ENCODE peak calls at places on chromosomes 3 and 15, in seven cellular contexts. Z, G, I, C, T, N and L are unnamed samples.

GRCh38 chr3:54663558-54664114 is 264.2 kb downstream of the LRTM1 start:
- DNase-seq in C (no peak), G (no peak), N (no peak), T (no peak), I (no peak), Z (no peak), L (no peak)

GRCh38 chr15:66803182-66803729 is 101.2 kb downstream of the SMAD6 start:
- DNase-seq in T (peak), I (peak), Z (peak), C (peak), G (peak), N (peak), L (peak)

GRCh38 chr3:124597273-124597672 is 133.0 kb upstream of the UMPS start:
- DNase-seq in I (no peak), Z (no peak), C (no peak), N (no peak), T (no peak), G (no peak), L (no peak)

GRCh38 chr15:29115093-29115991 is 154.3 kb downstream of the NSMCE3 start:
- DNase-seq in T (peak), N (peak), I (no peak), Z (peak), C (peak), G (no peak), L (peak)

GRCh38 chr3:123843668-123844067 is 40.5 kb downstream of the MYLK start:
- DNase-seq in Z (peak), C (peak), T (peak), N (peak), G (no peak), I (no peak), L (peak)

GRCh38 chr3:175111036-175111435 is 251.9 kb downstream of the NAALADL2 start:
- DNase-seq in N (peak), G (no peak), Z (peak), T (peak), I (no peak), C (no peak), L (peak)

GRCh38 chr15:68909601-68910000 is 20.7 kb upstream of the SPESP1 start:
- DNase-seq in Z (no peak), G (no peak), N (no peak), I (no peak), T (no peak), C (no peak), L (no peak)

GRCh38 chr3:174775603-174776002 is 83.5 kb upstream of the NAALADL2 start:
- DNase-seq in T (peak), Z (no peak), C (no peak), N (peak), G (no peak), I (no peak), L (peak)

GRCh38 chr3:100205161-100205560 is 55.6 kb upstream of the TBC1D23 start:
- DNase-seq in I (no peak), C (no peak), N (no peak), T (no peak), G (no peak), Z (peak), L (no peak)

GRCh38 chr3:72924055-72924454 is 36.2 kb downstream of the GXYLT2 start:
- DNase-seq in T (no peak), G (no peak), Z (no peak), N (no peak), C (peak), I (no peak), L (peak)

GRCh38 chr3:39378092-39378491 is 5.1 kb upstream of the SLC25A38 start:
- DNase-seq in I (peak), G (no peak), N (peak), Z (peak), T (peak), C (peak), L (peak)

GRCh38 chr3:165614332-165614731 is 222.9 kb downstream of the BCHE start:
- DNase-seq in T (no peak), G (no peak), C (peak), I (no peak), N (no peak), Z (no peak), L (no peak)

GRCh38 chr3:54983266-54983910 is 55.5 kb upstream of the LRTM1 start:
- DNase-seq in Z (peak), T (no peak), C (no peak), G (no peak), N (no peak), I (no peak), L (no peak)

GRCh38 chr3:112979244-112979832 is 4.4 kb upstream of the CD200R1 start:
- DNase-seq in G (no peak), C (peak), I (no peak), Z (peak), N (peak), T (no peak), L (peak)

GRCh38 chr15:39833515-39833981 is 50.9 kb upstream of the FSIP1 start:
- DNase-seq in I (no peak), N (peak), G (no peak), C (no peak), Z (peak), T (no peak), L (peak)

GRCh38 chr3:15324335-15324734 is 8.1 kb downstream of the SH3BP5 start:
- DNase-seq in I (peak), C (no peak), T (peak), N (no peak), Z (peak), G (no peak), L (peak)

GRCh38 chr3:77147836-77148578 is 108.1 kb downstream of the ROBO2 start:
- DNase-seq in I (no peak), T (peak), N (peak), G (no peak), Z (peak), C (peak), L (no peak)

GRCh38 chr3:141863497-141863896 is 12.9 kb upstream of the ATP1B3 start:
- DNase-seq in Z (no peak), T (no peak), N (no peak), I (no peak), G (no peak), C (no peak), L (peak)

GRCh38 chr3:193673845-193674244 is 80.8 kb downstream of the OPA1 start:
- DNase-seq in N (no peak), T (no peak), I (no peak), C (no peak), Z (no peak), G (no peak), L (no peak)

GRCh38 chr15:69855172-69855562 is 242.6 kb downstream of the TLE3 start:
- DNase-seq in Z (no peak), T (no peak), I (no peak), N (no peak), C (no peak), G (no peak), L (no peak)

GRCh38 chr15:77851696-77852095 is 219.0 kb upstream of the LINGO1 start:
- DNase-seq in I (no peak), T (no peak), G (no peak), Z (no peak), C (no peak), N (no peak), L (no peak)

GRCh38 chr15:45023659-45024320 is 795 bp downstream of the SORD start:
- DNase-seq in T (peak), Z (peak), C (peak), I (no peak), G (no peak), N (peak), L (peak)

GRCh38 chr15:41396111-41396510 is 6.2 kb downstream of the NDUFAF1 start:
- DNase-seq in C (no peak), G (no peak), Z (no peak), T (no peak), I (no peak), N (no peak), L (no peak)

GRCh38 chr3:195147649-195148121 is 123.3 kb downstream of the XXYLT1 start:
- DNase-seq in G (peak), Z (peak), I (no peak), C (no peak), T (peak), N (peak), L (no peak)

GRCh38 chr3:16177962-16178627 is 3.6 kb downstream of the GALNT15 start:
- DNase-seq in N (peak), C (peak), I (peak), T (peak), Z (peak), G (peak), L (peak)

GRCh38 chr3:112199622-112200316 is 66.7 kb upstream of the GCSAM start:
- DNase-seq in I (no peak), Z (no peak), C (no peak), T (peak), N (peak), G (no peak), L (peak)

GRCh38 chr15:65954289-65954741 is 85.0 kb downstream of the RAB11A start:
- DNase-seq in N (peak), I (no peak), Z (peak), T (no peak), G (no peak), C (peak), L (peak)

GRCh38 chr15:47794266-47794914 is 77.1 kb downstream of the SEMA6D start:
- DNase-seq in I (peak), G (no peak), N (no peak), C (no peak), T (peak), Z (peak), L (no peak)

GRCh38 chr3:150218841-150219240 is 189.3 kb upstream of the TSC22D2 start:
- DNase-seq in N (no peak), T (no peak), Z (no peak), G (no peak), I (no peak), C (no peak), L (no peak)

GRCh38 chr15:64340355-64340754 is 15.6 kb downstream of the CSNK1G1 start:
- DNase-seq in Z (no peak), T (no peak), G (no peak), C (no peak), N (no peak), I (no peak), L (no peak)

GRCh38 chr3:64174328-64174727 is 50.9 kb downstream of the PRICKLE2 start:
- DNase-seq in C (no peak), G (no peak), I (no peak), T (no peak), Z (peak), N (no peak), L (no peak)

GRCh38 chr15:100383302-100384107 is 41.7 kb upstream of the ADAMTS17 start:
- DNase-seq in T (peak), I (peak), C (peak), G (no peak), Z (peak), N (peak), L (peak)

GRCh38 chr3:120773932-120774331 is 31.4 kb downstream of the GTF2E1 start:
- DNase-seq in T (peak), G (no peak), I (no peak), N (peak), C (no peak), Z (no peak), L (peak)

GRCh38 chr3:126752303-126753190 is 48.5 kb downstream of the CHCHD6 start:
- DNase-seq in N (peak), C (peak), Z (peak), I (peak), T (peak), G (peak), L (peak)

GRCh38 chr15:37109952-37110630 is 9.7 kb upstream of the MEIS2 start:
- DNase-seq in N (peak), C (peak), T (no peak), Z (no peak), I (peak), G (no peak), L (peak)

GRCh38 chr3:67706934-67707333 is 52.5 kb upstream of the SUCLG2 start:
- DNase-seq in I (no peak), T (peak), G (no peak), Z (no peak), C (no peak), N (peak), L (no peak)
- H3K4me3 ChIP-seq in I (no peak), T (no peak), G (no peak), Z (no peak), C (no peak), N (no peak), L (no peak)

GRCh38 chr3:88219138-88219792 is 69.5 kb downstream of the C3orf38 start:
- DNase-seq in Z (peak), I (peak), G (no peak), T (peak), C (peak), N (peak), L (peak)
- TF ChIP-seq CTCF in Z (peak), I (peak), G (peak), T (peak), C (peak), N (peak), L (peak)

GRCh38 chr3:40499952-40500351 is 5.9 kb upstream of the ZNF620 start:
- DNase-seq in T (no peak), Z (no peak), C (no peak), N (no peak), I (no peak), G (no peak), L (no peak)

GRCh38 chr3:40505599-40506462 is at the start of gene ZNF620:
- DNase-seq in I (peak), T (peak), Z (peak), N (peak), G (no peak), C (peak), L (peak)

DNA sequence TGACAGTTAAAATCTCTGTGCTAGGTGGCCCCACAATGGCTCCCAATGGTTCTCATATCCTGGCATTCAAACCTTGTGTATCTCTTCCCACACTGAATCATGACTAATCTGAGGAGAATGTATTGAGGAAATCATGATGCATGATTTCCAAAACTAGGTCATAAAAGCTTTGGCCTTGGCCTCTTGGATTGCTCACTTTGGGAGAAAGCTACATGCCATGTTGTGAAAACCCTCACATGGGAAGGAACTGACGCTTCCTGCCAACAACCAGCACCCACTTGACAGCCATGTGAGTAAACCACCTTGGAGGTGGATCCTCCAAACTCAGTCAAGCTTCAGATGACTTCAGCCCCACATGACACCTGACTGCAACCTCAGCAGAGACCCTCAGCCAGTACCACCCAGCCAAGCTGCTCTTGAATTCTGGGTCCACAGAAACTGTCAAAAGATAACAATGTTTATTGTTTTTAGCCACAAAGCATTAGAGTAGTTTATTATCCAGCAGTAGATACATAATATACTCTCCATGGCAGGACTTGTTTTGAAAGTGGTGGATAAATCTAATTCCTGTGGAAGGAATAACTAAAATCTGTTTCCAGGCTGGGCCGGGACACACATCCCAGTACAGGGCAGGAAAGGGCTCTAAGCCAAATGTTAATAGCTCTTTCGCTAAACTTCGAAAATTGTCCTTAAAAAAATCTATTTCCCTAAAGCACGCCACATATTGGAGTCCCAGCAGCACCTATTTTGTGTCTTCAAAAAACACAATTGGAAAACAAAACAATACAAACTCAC is 1.0 kb upstream of the ZNF620 start:
- DNase-seq in C (no peak), G (peak), T (peak), N (peak), Z (peak), I (peak), L (peak)
- H3K4me3 ChIP-seq in C (peak), G (no peak), T (no peak), N (no peak), Z (no peak), I (peak), L (no peak)

DNA sequence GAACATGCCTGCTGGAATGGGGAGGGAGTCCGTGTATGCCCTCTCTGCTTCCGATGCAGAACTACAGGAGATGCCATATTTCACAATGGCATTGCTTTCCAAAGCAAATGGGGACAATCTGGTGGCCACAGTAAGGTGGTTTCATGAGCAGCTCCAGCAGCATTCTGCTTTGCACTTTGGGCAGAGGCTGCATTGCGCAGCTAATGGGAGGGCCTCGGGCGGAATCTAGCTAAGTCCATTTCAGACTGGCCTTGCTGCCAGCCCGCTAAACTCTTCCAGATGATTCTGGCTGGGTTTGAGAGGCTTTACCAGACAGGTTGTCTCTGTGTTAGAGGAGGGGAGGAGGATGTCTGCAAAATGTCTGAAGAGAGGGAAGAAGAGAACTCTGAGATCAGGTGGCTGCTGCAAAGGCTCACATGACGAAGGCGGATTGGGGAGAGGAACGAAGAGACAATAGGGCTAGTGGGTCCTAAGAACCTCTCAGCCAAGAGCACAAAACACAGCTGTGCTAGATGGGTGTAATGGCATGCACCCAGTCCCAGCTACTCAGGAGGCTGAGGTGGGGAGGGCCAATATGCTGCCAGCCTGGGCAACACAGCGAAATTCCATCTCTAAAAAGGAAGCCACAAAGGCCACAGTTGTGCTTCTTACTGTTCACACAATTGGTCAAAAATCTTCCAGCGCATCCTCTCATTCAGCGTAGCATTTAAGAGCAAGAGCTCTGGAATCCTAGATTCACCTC is 63.7 kb downstream of the BDH1 start:
- DNase-seq in N (no peak), T (no peak), I (no peak), C (no peak), G (no peak), Z (peak), L (no peak)
- TF ChIP-seq CTCF in N (no peak), T (no peak), I (no peak), C (no peak), G (no peak), Z (no peak), L (no peak)

DNA sequence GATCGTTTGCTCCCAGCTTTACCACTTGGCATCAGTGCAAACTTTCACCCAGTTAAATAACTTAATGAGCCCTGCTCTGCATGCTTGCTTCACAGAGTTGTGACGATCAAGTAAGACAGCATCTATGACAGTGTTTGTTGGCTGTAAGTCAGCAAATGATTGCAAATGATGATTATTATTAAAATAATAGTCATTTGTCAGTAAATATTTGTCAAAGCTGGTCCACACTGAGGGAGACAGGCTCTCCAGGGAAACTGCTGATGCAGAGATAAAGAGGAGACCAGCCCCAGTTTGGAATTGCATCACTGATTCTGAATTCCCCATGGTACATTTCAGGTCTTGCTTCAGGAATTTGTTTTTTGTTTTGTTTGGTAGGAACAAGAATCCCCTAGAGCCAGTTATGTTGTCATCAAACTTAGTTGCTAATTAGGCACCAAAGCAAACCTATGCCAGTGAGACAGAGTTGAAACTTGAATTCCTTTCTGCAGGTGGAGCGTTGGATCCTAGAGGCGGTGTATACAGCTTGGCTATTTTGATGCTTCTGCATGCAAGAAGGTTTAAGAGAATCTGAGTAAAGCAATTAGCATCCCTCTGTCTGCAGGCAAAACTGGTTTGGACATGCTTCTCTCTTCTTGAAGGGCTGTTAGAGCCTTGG is 338.7 kb upstream of the TPRG1 start:
- DNase-seq in N (no peak), I (no peak), T (no peak), C (peak), Z (peak), G (no peak), L (peak)
- H3K4me3 ChIP-seq in N (no peak), I (no peak), T (no peak), C (no peak), Z (no peak), G (no peak), L (no peak)

GRCh38 chr3:171838218-171838720 is 4.9 kb upstream of the TMEM212 start:
- DNase-seq in N (peak), G (no peak), I (no peak), Z (peak), C (peak), T (peak), L (peak)
- TF ChIP-seq CTCF in N (peak), G (no peak), I (no peak), Z (peak), C (no peak), T (peak), L (peak)

DNA sequence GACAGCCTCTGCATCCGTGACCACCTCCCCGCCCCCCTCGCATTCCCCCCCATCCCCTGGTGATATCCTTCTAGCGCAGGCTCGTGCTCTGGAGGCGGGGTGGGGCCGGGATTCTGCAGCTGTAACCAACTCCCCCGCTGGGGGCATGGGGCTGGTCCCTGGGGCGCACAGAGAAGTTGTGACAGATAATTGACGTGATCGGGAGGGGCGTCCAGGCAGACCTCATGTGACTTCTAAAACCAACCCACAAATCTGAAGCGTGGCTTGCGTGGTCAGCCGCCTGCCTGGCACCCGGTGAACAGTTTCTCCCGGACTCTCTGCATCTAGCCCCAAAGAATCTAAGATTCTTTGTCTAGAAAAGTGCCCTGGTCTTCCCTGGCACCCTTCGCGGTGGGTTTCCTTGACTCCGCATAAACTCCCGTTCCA is 100.6 kb upstream of the IGF1R start:
- DNase-seq in I (no peak), Z (peak), T (peak), G (no peak), N (peak), C (peak), L (peak)
- H3K4me3 ChIP-seq in I (peak), Z (peak), T (peak), G (peak), N (peak), C (peak), L (peak)